ENCODE peak calls at places on chromosomes 16 and 17, in five cellular contexts. Z is K562, F is GM12878, G is HepG2, A is SK-N-SH. K is an unnamed sample.

GRCh38 chr17:5719976-5720375 is 135.7 kb upstream of the NLRP1 start:
- DNase-seq in Z (no peak), F (no peak), G (no peak), A (no peak), K (no peak)

GRCh38 chr16:51276335-51276734 is 125.3 kb upstream of the SALL1 start:
- DNase-seq in Z (no peak), F (no peak), G (no peak), A (no peak), K (no peak)

GRCh38 chr16:57639172-57639571 is 10.7 kb downstream of the ADGRG1 start:
- DNase-seq in Z (no peak), F (no peak), G (no peak), A (peak; percentile 93), K (no peak)

GRCh38 chr17:27380551-27380950 is 75.7 kb upstream of the KSR1 start:
- DNase-seq in Z (peak; percentile 7), F (no peak), G (no peak), A (no peak), K (no peak)

GRCh38 chr17:2055494-2056220 is 754 bp downstream of the HIC1 start:
- DNase-seq in Z (no peak), F (no peak), G (no peak), A (no peak), K (no peak)

GRCh38 chr16:86594712-86595111 is 16.4 kb downstream of the FOXL1 start:
- DNase-seq in Z (no peak), F (no peak), G (no peak), A (no peak), K (no peak)

GRCh38 chr17:80835816-80836657 is 155.6 kb upstream of the CHMP6 start:
- DNase-seq in Z (no peak), F (no peak), G (no peak), A (no peak), K (no peak)

GRCh38 chr16:67098599-67098998 is 11.1 kb upstream of the PHAF1 start:
- DNase-seq in Z (no peak), F (no peak), G (no peak), A (peak; percentile 36), K (no peak)

GRCh38 chr16:50844840-50845239 is 103.0 kb downstream of the CYLD start:
- DNase-seq in Z (no peak), F (no peak), G (no peak), A (no peak), K (no peak)

GRCh38 chr17:71830916-71831315 is 289.9 kb upstream of the SOX9 start:
- DNase-seq in Z (no peak), F (no peak), G (no peak), A (no peak), K (no peak)

GRCh38 chr17:77312786-77313599 is 172.2 kb downstream of the SEC14L1 start:
- DNase-seq in Z (no peak), F (no peak), G (peak; percentile 66), A (peak; percentile 29), K (no peak)

GRCh38 chr17:1709971-1710806 is at the start of gene TLCD2:
- DNase-seq in Z (peak; percentile 64), F (no peak), G (no peak), A (peak; percentile 87), K (peak; percentile 36)

GRCh38 chr17:19508327-19508867 is 25.3 kb upstream of the SLC47A1 start:
- DNase-seq in Z (peak; percentile 27), F (no peak), G (no peak), A (peak; percentile 75), K (no peak)

GRCh38 chr17:76633628-76634328 is 9.8 kb downstream of the ST6GALNAC1 start:
- DNase-seq in Z (no peak), F (no peak), G (peak; percentile 80), A (no peak), K (no peak)

GRCh38 chr16:397135-397661 is at the start of gene NME4:
- DNase-seq in Z (peak; percentile 78), F (no peak), G (no peak), A (peak; percentile 86), K (no peak)

GRCh38 chr17:49361129-49361901 is 735 bp downstream of the ZNF652 start:
- DNase-seq in Z (peak; percentile 71), F (peak; percentile 48), G (peak; percentile 62), A (peak; percentile 73), K (no peak)

GRCh38 chr16:73031155-73031866 is 16.6 kb downstream of the ZFHX3 start:
- DNase-seq in Z (no peak), F (no peak), G (no peak), A (no peak), K (no peak)

GRCh38 chr17:81926451-81927144 is 937 bp downstream of the MAFG start:
- DNase-seq in Z (peak; percentile 82), F (no peak), G (peak; percentile 96), A (peak; percentile 85), K (peak; percentile 47)

GRCh38 chr16:48824271-48824670 is 214.3 kb upstream of the N4BP1 start:
- DNase-seq in Z (no peak), F (no peak), G (no peak), A (no peak), K (no peak)

GRCh38 chr17:4850236-4850635 is 17.1 kb downstream of the MINK1 start:
- DNase-seq in Z (no peak), F (no peak), G (no peak), A (no peak), K (no peak)

GRCh38 chr16:81553814-81554675 is 109.4 kb downstream of the CMIP start:
- DNase-seq in Z (no peak), F (no peak), G (no peak), A (no peak), K (no peak)

GRCh38 chr17:74037320-74037719 is 166.2 kb upstream of the RPL38 start:
- DNase-seq in Z (peak; percentile 13), F (no peak), G (no peak), A (peak; percentile 66), K (no peak)

GRCh38 chr17:38572292-38572664 is 33.5 kb downstream of the SRCIN1 start:
- DNase-seq in Z (no peak), F (no peak), G (no peak), A (no peak), K (no peak)

GRCh38 chr17:81219476-81220180 is 3.1 kb downstream of the CEP131 start:
- DNase-seq in Z (no peak), F (no peak), G (no peak), A (no peak), K (no peak)

GRCh38 chr16:85395207-85395912 is 217.8 kb upstream of the GSE1 start:
- DNase-seq in Z (peak; percentile 79), F (peak; percentile 24), G (peak; percentile 37), A (peak; percentile 94), K (peak; percentile 92)

GRCh38 chr16:26983426-26983825 is 83.3 kb upstream of the C16orf82 start:
- DNase-seq in Z (no peak), F (no peak), G (no peak), A (no peak), K (no peak)

GRCh38 chr17:28552201-28552999 is at the start of gene UNC119:
- DNase-seq in Z (peak; percentile 97), F (no peak), G (peak; percentile 38), A (peak; percentile 99), K (no peak)

GRCh38 chr16:88466175-88466862 is 13.2 kb downstream of the ZFPM1 start:
- DNase-seq in Z (no peak), F (no peak), G (no peak), A (no peak), K (no peak)

GRCh38 chr16:28289106-28289505 is 3.2 kb upstream of the SBK1 start:
- DNase-seq in Z (no peak), F (no peak), G (no peak), A (no peak), K (no peak)

GRCh38 chr17:50943575-50943933 is 77.4 kb upstream of the TOB1 start:
- DNase-seq in Z (peak; percentile 17), F (no peak), G (no peak), A (peak; percentile 78), K (no peak)
- TF ChIP-seq SIN3A in Z (no peak), F (no peak), G (no peak), A (no peak), K (no peak)

DNA sequence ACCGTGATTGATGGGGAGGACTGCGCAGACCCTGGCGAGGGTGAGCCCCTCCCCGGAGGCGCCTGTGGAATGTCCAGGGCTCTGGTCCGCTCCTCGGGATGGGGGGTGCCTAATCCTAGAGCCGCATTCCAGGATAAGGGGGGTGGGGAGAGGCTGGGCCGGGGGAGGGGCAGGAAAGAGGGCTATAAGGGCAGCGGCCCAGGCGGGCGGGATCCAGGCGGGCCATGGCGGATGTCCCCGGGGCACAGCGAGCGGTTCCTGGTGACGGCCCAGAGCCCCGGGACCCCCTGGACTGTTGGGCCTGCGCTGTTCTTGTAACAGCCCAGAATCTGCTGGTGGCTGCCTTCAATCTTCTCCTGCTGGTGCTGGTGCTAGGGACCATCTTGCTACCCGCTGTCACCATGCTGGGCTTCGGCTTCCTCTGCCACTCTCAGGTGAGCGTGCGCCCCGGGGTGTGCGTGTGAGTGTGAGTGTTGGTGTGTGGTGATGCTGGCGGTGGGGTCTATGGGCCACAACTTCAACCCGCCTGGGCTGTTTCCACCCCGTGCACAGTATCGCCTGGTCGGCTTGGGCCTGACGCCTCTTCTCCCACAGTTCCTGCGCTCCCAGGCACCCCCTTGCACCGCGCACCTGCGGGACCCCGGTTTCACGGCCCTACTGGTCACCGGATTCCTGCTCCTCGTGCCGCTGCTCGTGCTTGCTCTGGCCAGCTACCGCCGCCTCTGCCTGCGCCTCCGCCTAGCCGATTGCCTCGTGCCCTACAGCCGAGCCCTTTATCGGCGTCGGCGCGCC is at the start of gene TMEM88:
- DNase-seq in Z (no peak), F (no peak), G (no peak), A (no peak), K (no peak)
- H2AFZ ChIP-seq in Z (no peak within 1 kb of the TSS), F (no peak within 1 kb of the TSS), G (no peak within 1 kb of the TSS), A (no peak within 1 kb of the TSS), K (no peak within 1 kb of the TSS)

DNA sequence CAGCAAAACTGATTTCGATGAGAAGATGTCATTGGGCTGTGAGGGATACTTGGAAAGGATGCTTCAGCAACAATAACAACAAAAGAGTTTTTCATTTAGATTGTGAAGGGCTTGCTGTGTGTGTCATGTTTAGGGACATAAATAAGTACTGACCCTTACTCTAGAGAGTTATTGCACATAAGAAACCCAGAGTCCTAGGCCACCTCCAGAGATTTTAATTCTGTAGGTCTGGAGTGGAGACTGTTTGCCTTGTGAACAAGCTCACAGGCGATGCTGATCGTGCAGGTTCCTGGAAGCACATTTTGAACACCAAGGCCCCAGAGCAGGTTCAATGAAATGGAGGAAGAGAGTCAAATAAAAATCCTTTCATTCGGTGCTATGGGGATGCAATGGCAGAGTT is 470.6 kb upstream of the RBFOX1 start:
- DNase-seq in Z (no peak), F (no peak), G (no peak), A (no peak), K (no peak)
- TF ChIP-seq POLR2AphosphoS5 in Z (no peak), F (no peak), G (no peak), A (no peak), K (no peak)

GRCh38 chr16:6091021-6091420 is 993.4 kb upstream of the EEF2KMT start:
- DNase-seq in Z (no peak), F (no peak), G (no peak), A (no peak), K (no peak)
- TF ChIP-seq SIN3A in Z (no peak), F (no peak), G (no peak), A (no peak), K (no peak)

K was measured in HCT116.